ENCODE peak calls at places on chromosomes 2 and 18, in five cellular contexts. U is IMR-90, D is cardiac muscle cell, M is Peyer's patch, I is AG09309. T is an unnamed sample.

GRCh38 chr18:54775686-54776085 is 52.6 kb upstream of the RAB27B start:
- DNase-seq in I (peak; percentile 50), U (peak; percentile 85), M (no peak), D (peak; percentile 77), T (peak; percentile 51)

GRCh38 chr2:135279209-135279608 is 227.1 kb downstream of the RAB3GAP1 start:
- DNase-seq in I (no peak), U (no peak), M (no peak), D (no peak), T (no peak)

GRCh38 chr2:113214141-113214540 is 40.4 kb downstream of the PSD4 start:
- DNase-seq in I (no peak), M (no peak), U (no peak), D (no peak), T (no peak)

GRCh38 chr18:2482711-2483475 is 88.4 kb downstream of the METTL4 start:
- DNase-seq in U (no peak), D (no peak), I (no peak), M (no peak), T (no peak)

GRCh38 chr18:57953883-57954282 is 90.1 kb upstream of the NEDD4L start:
- DNase-seq in I (no peak), D (no peak), U (no peak), M (peak; percentile 83), T (no peak)

GRCh38 chr2:151056870-151057269 is 204.8 kb downstream of the RBM43 start:
- DNase-seq in M (no peak), U (no peak), I (peak; percentile 55), D (peak; percentile 54), T (no peak)

GRCh38 chr2:238239552-238239871 is 326 bp downstream of the HES6 start:
- DNase-seq in I (no peak), U (no peak), M (peak; percentile 58), D (no peak), T (no peak)

GRCh38 chr2:240425236-240425615 is 10.2 kb upstream of the GPC1 start:
- DNase-seq in U (no peak), I (no peak), M (no peak), D (no peak), T (no peak)

GRCh38 chr2:241224068-241224850 is 35.8 kb downstream of the ANO7 start:
- DNase-seq in D (peak; percentile 74), M (no peak), I (no peak), U (peak; percentile 66), T (no peak)

GRCh38 chr2:118975133-118975532 is 33.1 kb downstream of the MARCO start:
- DNase-seq in U (no peak), I (no peak), D (no peak), M (no peak), T (no peak)

GRCh38 chr2:11278219-11278618 is 66.2 kb downstream of the ROCK2 start:
- DNase-seq in I (no peak), U (no peak), D (no peak), M (no peak), T (no peak)

GRCh38 chr2:205778326-205778725 is 96.0 kb downstream of the NRP2 start:
- DNase-seq in U (no peak), M (no peak), I (no peak), D (no peak), T (no peak)

GRCh38 chr18:59725177-59725576 is 28.0 kb upstream of the CCBE1 start:
- DNase-seq in D (peak; percentile 38), M (no peak), I (no peak), U (no peak), T (no peak)

GRCh38 chr18:22067109-22067508 is 102.3 kb upstream of the GATA6 start:
- DNase-seq in U (no peak), I (no peak), D (no peak), M (no peak), T (no peak)

GRCh38 chr18:79463424-79463960 is 67.8 kb downstream of the NFATC1 start:
- DNase-seq in I (no peak), M (no peak), U (no peak), D (no peak), T (no peak)

GRCh38 chr18:79467126-79467525 is 71.4 kb downstream of the NFATC1 start:
- DNase-seq in I (no peak), D (no peak), M (no peak), U (no peak), T (no peak)

GRCh38 chr18:79465392-79465991 is 69.8 kb downstream of the NFATC1 start:
- DNase-seq in M (peak; percentile 87), I (no peak), U (no peak), D (no peak), T (no peak)

GRCh38 chr18:79469309-79469708 is 73.6 kb downstream of the NFATC1 start:
- DNase-seq in M (no peak), D (no peak), U (no peak), I (no peak), T (no peak)

GRCh38 chr18:79466591-79466990 is 70.9 kb downstream of the NFATC1 start:
- DNase-seq in D (no peak), U (no peak), M (peak; percentile 89), I (no peak), T (no peak)
- TF ChIP-seq CTCF in D (no peak), U (no peak), M (no peak), I (no peak), T (no peak)

GRCh38 chr18:12281861-12282260 is 26.2 kb upstream of the TUBB6 start:
- DNase-seq in D (no peak), I (no peak), U (no peak), M (no peak), T (no peak)

GRCh38 chr18:12282436-12283039 is 25.5 kb upstream of the TUBB6 start:
- DNase-seq in I (peak; percentile 66), D (peak; percentile 68), M (no peak), U (peak; percentile 93), T (peak; percentile 27)

GRCh38 chr18:12278153-12278764 is 24.1 kb downstream of the CIDEA start:
- DNase-seq in I (no peak), U (peak; percentile 13), D (peak; percentile 29), M (no peak), T (no peak)

GRCh38 chr18:12278765-12279682 is 24.9 kb downstream of the CIDEA start:
- DNase-seq in M (peak; percentile 76), D (peak; percentile 99), U (peak; percentile 98), I (peak; percentile 78), T (peak; percentile 84)

DNA sequence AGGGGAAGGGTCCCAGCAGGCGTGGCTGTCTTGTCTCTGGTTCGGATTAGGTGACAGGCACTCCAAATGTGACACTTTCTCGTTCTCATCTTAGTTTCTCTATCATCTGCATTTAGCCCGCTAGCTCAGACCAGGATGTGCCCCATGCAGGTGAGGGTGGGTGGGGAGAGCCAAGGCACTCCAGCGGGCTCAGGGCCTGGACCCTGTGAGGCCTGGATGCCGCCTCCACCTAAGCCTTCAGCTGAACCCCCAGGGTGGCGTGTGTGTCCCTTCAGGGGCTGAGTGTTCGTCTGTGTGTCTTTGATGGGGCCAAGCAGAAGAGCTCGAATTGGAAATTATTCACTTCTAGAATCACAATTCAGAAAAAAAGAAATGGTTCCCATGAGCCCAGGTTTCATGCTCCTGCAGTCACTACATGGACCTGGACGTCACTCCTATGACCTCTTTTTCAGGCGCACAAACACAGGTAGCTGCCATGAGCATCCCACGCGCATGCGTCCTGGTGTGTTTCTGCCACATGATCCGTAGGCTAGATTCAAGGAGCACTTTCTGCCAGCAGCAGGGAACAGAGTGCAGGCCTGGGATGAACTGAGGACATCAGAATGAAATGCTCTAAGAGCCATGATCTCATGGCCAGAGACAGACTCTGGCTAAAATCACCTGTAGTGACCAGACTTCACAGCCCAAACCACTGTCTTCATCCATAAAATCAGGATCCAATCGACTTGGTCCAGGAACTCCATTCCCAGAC is 25.8 kb downstream of the CIDEA start:
- DNase-seq in I (no peak), D (no peak), M (no peak), U (no peak), T (no peak)
- H3K4me3 ChIP-seq in I (peak overlapping the region; percentile 33), D (no peak overlapping the region), M (no peak overlapping the region), U (peak overlapping the region; percentile 5), T (no peak overlapping the region)

DNA sequence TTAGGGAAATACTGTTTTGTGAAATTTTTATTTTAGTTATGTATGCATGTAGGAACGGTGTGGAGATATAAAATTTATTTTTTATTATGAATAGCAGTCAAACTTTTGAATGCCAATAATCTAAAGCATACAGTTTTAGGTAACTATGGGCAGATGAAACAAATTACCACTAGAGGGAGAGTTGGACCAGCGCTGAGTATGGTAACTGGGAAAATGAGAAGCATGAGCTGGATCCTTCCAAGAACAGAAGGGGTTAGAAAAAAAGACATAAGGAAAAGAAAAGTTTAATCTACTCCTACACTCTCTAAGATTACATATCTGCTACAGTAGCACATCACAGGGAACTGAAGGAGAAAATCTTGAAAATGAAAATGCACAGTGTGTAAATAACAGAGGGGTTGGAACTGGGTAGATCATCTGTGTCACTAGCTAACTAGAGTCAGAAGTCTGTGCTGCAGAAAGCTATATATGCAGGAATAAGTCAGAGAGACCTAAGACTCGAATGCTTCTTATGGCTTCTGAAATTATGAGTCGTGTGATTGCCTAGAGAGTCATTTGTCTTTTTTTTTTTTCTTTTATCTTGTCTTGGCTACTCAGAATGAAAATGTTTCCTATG is 15.6 kb downstream of the REG3G start:
- DNase-seq in U (no peak), D (no peak), I (no peak), M (no peak), T (no peak)
- TF ChIP-seq CTCF in U (peak; percentile 16), D (no peak), I (no peak), M (peak; percentile 75), T (peak; percentile 39)

DNA sequence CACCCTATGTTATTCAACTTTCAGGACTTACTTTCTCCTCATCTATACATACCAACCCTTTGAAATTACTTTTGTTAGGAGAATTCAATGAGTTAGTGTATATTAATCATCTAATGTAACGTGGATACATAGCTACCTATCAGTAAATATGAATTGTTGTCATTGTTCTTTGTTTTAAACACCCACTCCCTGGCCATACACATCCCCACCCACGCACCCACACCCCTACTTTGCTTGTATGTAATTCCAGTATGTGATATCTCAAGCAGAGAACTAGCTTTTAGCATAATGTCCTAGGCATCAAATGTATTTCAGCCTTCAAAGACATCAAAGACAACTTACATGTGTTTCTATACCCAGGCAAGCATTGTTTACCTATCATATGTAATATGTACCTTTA is 129.2 kb downstream of the MAP4K4 start:
- DNase-seq in U (no peak), M (no peak), I (no peak), D (no peak), T (no peak)
- H3K4me3 ChIP-seq in U (no peak overlapping the region), M (no peak overlapping the region), I (no peak overlapping the region), D (no peak overlapping the region), T (no peak overlapping the region)

DNA sequence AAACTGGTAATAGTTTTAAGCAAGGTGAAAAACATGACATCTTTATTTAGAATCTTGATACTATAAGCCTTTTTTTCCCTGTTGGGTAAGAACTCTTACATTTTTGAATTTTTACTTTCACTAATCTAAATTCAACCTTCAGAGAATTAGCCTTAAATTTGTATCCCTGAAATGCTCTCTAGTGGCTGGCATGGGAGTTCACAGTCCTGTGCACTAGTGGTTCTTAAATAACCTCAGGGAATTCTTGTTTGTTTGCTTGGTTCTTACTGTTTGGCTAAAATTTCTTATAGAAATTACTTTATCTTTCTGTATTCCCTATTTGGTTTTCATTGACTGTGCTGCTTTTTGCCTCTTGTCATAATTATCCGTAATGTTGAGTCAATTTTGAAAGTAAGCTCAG is 391.2 kb upstream of the FIGN start:
- DNase-seq in U (no peak), D (peak; percentile 10), M (no peak), I (no peak), T (peak; percentile 6)
- TF ChIP-seq CTCF in U (no peak), D (no peak), M (no peak), I (peak; percentile 37), T (peak; percentile 50)